ENCODE peak calls at places on chromosomes 6 and 20, in eight cellular contexts. T is NCI-H1694 treated with DMSO at 0.1 percent for 48 hours, K is activated T-cell treated with anti-CD3 and anti-CD28 coated beads for 1 hour, M is cardiac fibroblast, X is HFF-Myc, C is H7, G is NCI-H446, D is psoas muscle. L is an unnamed sample.

GRCh38 chr6:88238065-88238464 is 71.9 kb upstream of the CNR1 start:
- DNase-seq in T (peak; percentile 18), K (no peak), M (peak; percentile 0), X (no peak), C (peak; percentile 57), G (peak; percentile 31), D (no peak), L (no peak)

GRCh38 chr6:157669747-157670216 is 153.3 kb upstream of the SNX9 start:
- DNase-seq in T (no peak), K (no peak), M (peak; percentile 92), X (no peak), C (peak; percentile 83), G (no peak), D (peak; percentile 93), L (peak; percentile 91)

GRCh38 chr6:169070506-169071176 is 183.0 kb downstream of the THBS2 start:
- DNase-seq in T (no peak), K (no peak), M (peak; percentile 98), X (peak; percentile 95), C (no peak), G (no peak), D (peak; percentile 90), L (peak; percentile 98)

GRCh38 chr6:6654599-6655575 is 66.4 kb downstream of the LY86 start:
- DNase-seq in T (no peak), K (no peak), M (peak; percentile 60), X (no peak), C (no peak), G (no peak), D (no peak), L (peak; percentile 37)

GRCh38 chr6:43541774-43542471 is 25.0 kb downstream of the POLR1C start:
- DNase-seq in T (no peak), K (no peak), M (no peak), X (no peak), C (no peak), G (no peak), D (no peak), L (no peak)

GRCh38 chr6:136403166-136403980 is 113.7 kb upstream of the BCLAF1 start:
- DNase-seq in T (no peak), K (no peak), M (peak; percentile 78), X (peak; percentile 42), C (no peak), G (no peak), D (no peak), L (no peak)

GRCh38 chr20:41275181-41275793 is 42.2 kb downstream of the ZHX3 start:
- DNase-seq in T (no peak), K (no peak), M (no peak), X (no peak), C (no peak), G (no peak), D (no peak), L (no peak)

GRCh38 chr6:41964201-41964887 is 22.7 kb upstream of the CCND3 start:
- DNase-seq in T (peak; percentile 28), K (no peak), M (no peak), X (no peak), C (no peak), G (no peak), D (no peak), L (no peak)

GRCh38 chr6:69096681-69097080 is 461.6 kb downstream of the ADGRB3 start:
- DNase-seq in T (no peak), K (no peak), M (no peak), X (no peak), C (no peak), G (no peak), D (no peak), L (no peak)

GRCh38 chr20:48823960-48824497 is 3.8 kb downstream of the PREX1 start:
- DNase-seq in T (no peak), K (no peak), M (peak; percentile 33), X (no peak), C (peak; percentile 6), G (no peak), D (no peak), L (no peak)

GRCh38 chr20:49559411-49560081 is 8.4 kb downstream of the PTGIS start:
- DNase-seq in T (no peak), K (no peak), M (peak; percentile 92), X (no peak), C (no peak), G (no peak), D (no peak), L (no peak)

GRCh38 chr6:38058022-38058421 is 238.5 kb downstream of the ZFAND3 start:
- DNase-seq in T (peak; percentile 61), K (no peak), M (no peak), X (peak; percentile 31), C (no peak), G (peak; percentile 33), D (no peak), L (no peak)

GRCh38 chr20:48723308-48724264 is 104.2 kb downstream of the PREX1 start:
- DNase-seq in T (no peak), K (no peak), M (peak; percentile 40), X (no peak), C (peak; percentile 52), G (no peak), D (peak; percentile 67), L (peak; percentile 85)

GRCh38 chr6:25125736-25126135 is 153.4 kb upstream of the CARMIL1 start:
- DNase-seq in T (no peak), K (no peak), M (no peak), X (no peak), C (no peak), G (no peak), D (no peak), L (no peak)

GRCh38 chr6:56902551-56903464 is 52.1 kb upstream of the BEND6 start:
- DNase-seq in T (peak; percentile 63), K (no peak), M (peak; percentile 80), X (no peak), C (peak; percentile 20), G (peak; percentile 24), D (no peak), L (no peak)

GRCh38 chr20:33576432-33576883 is 85.7 kb upstream of the C20orf144 start:
- DNase-seq in T (peak; percentile 74), K (no peak), M (no peak), X (no peak), C (peak; percentile 17), G (peak; percentile 81), D (no peak), L (no peak)

GRCh38 chr6:15476631-15477380 is 186.0 kb downstream of the DTNBP1 start:
- DNase-seq in T (no peak), K (no peak), M (no peak), X (no peak), C (no peak), G (no peak), D (no peak), L (no peak)

GRCh38 chr6:168574699-168575195 is 133.8 kb downstream of the SMOC2 start:
- DNase-seq in T (no peak), K (no peak), M (peak; percentile 28), X (no peak), C (peak; percentile 70), G (no peak), D (no peak), L (peak; percentile 86)

L was measured in tibial artery.